ENCODE peak calls at places on chromosomes 1 and 21, in four cellular contexts. J is stomach, K is Peyer's patch, V is psoas muscle. M is an unnamed sample.

GRCh38 chr1:228749765-228750164 is 14.5 kb downstream of the RHOU start:
- DNase-seq in K (no peak), V (no peak), J (no peak), M (no peak)

GRCh38 chr1:94110946-94111740 is 9.8 kb downstream of the ABCA4 start:
- DNase-seq in V (no peak), K (no peak), J (no peak), M (no peak)

GRCh38 chr1:29136463-29136915 is 12.8 kb upstream of the TMEM200B start:
- DNase-seq in V (no peak), J (peak; percentile 42), K (no peak), M (no peak)

GRCh38 chr1:44603718-44604117 is 70.6 kb downstream of the TMEM53 start:
- DNase-seq in K (no peak), J (peak; percentile 49), V (no peak), M (no peak)

GRCh38 chr1:151756291-151756690 is 7.0 kb downstream of the MRPL9 start:
- DNase-seq in J (no peak), K (no peak), V (no peak), M (peak; percentile 65)

GRCh38 chr1:226635456-226635941 is 86.9 kb downstream of the STUM start:
- DNase-seq in V (peak; percentile 46), K (peak; percentile 63), J (peak; percentile 59), M (peak; percentile 76)

GRCh38 chr1:64137569-64137936 is 65.9 kb upstream of the UBE2U start:
- DNase-seq in K (no peak), J (no peak), V (no peak), M (no peak)

GRCh38 chr1:14969006-14969405 is 184.5 kb upstream of the TMEM51 start:
- DNase-seq in V (no peak), J (no peak), K (peak; percentile 49), M (no peak)

GRCh38 chr21:19999369-20000272 is 998.6 kb upstream of the NCAM2 start:
- DNase-seq in V (no peak), J (no peak), K (no peak), M (no peak)

GRCh38 chr1:239913141-239913585 is 178.5 kb upstream of the FMN2 start:
- DNase-seq in J (no peak), K (no peak), V (no peak), M (peak; percentile 2)

GRCh38 chr1:94463765-94464330 is 45.7 kb downstream of the ABCD3 start:
- DNase-seq in V (no peak), K (no peak), J (no peak), M (peak; percentile 56)

GRCh38 chr1:30106125-30106524 is 617.3 kb downstream of the MATN1 start:
- DNase-seq in V (no peak), J (no peak), K (no peak), M (peak; percentile 11)

GRCh38 chr1:17624540-17625256 is 85.2 kb downstream of the ARHGEF10L start:
- DNase-seq in V (peak; percentile 97), K (peak; percentile 59), J (peak; percentile 55), M (peak; percentile 83)

GRCh38 chr1:40075251-40075650 is 21.8 kb downstream of the PPT1 start:
- DNase-seq in V (no peak), K (no peak), J (no peak), M (no peak)

GRCh38 chr1:241598234-241598633 is 41.9 kb downstream of the CHML start:
- DNase-seq in K (no peak), J (no peak), V (no peak), M (no peak)

GRCh38 chr1:155648207-155649147 is 38.5 kb downstream of the MSTO1 start:
- DNase-seq in K (peak; percentile 51), V (no peak), J (peak; percentile 27), M (peak; percentile 93)
- TF ChIP-seq CTCF in K (peak; percentile 58), V (peak; percentile 15), J (peak; percentile 34), M (peak; percentile 52)

DNA sequence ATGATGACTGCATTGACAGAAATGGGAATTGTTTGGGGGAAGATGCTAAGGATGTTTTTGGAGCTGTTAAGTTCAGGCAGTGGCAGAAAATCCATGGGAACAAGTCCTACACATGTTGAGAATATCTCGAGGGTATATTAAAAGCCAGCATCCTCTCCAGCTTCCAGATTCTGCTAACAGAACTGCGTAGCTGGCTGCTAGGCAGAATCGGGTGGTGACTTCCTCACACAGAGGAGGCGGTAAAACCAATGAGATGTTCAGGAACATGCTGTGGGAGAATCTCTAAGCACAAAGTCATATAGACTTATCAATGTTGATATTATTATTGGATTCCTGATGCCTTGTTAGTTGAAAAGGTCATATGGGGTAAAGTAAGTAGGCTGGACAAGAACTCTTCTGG is 14.9 kb downstream of the FAM163A start:
- DNase-seq in K (no peak), J (no peak), V (no peak), M (no peak)
- H3K27me3 ChIP-seq in K (no peaks in the 10 kb centered on the region), J (no peaks in the 10 kb centered on the region), V (peaks cover 8% of the 10 kb centered on the region), M (no peaks in the 10 kb centered on the region)

DNA sequence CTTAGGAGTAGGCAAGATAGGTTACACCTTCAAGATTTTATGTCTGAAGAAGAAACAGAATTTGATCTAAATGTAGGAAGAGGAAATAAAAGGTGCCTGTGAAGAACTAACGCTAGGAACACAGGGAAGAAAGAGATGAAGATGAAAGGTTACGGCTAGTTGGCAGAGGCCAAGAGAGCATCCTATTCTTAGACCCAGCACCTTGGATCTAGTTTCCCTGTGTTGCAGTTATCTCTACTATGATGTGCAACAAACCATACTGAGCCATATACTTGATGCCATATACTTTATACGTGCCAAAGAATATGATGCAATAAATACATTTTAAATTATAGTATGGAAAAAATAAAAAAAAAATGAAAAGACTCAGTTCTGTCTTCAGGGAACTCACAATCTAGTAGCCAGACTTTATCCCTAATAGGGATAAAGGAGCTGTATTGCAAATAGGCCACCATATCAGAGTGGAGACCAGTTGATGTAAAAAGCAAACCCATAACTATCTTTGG is 181.1 kb downstream of the PBX1 start:
- DNase-seq in K (no peak), V (no peak), J (no peak), M (no peak)
- H3K36me3 ChIP-seq in K (no peaks in the 10 kb centered on the region), V (no peaks in the 10 kb centered on the region), J (no peaks in the 10 kb centered on the region), M (no peaks in the 10 kb centered on the region)

DNA sequence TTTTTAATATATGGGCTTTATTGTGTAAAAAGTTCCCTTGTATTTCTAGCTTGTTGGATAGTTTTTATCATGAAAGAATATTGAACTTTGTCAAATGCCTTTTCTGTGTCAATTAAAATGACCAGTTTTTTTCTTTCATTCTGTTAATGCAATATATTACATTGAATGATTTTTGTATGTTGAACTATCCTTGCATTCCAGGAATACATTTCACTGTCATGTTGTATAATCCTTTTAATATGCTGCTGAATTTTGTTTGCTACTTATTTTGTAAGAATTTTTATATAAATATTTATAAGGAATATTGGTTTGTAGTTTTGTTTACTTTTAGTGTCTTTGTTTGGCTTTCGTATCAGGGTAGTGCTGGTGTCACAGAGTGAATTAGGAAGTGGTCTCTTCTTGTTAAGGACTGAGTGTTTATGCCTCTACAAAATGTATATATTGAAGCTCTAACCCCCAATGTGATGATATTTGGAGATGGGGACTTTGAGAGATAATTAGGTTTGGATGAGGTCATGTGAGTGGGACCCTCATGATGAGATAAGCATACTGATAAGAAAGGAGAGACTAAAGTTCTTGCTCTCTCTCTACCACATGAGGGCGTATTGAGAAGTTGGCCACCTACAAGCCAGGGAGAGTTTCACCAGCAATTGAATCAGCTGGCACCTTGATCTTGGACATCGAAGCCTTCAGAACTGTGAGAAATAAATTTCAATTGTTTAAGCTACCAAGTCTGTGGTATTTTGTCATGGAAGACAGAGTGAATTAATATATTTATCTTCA is 12.0 kb upstream of the SLAMF6 start:
- DNase-seq in J (no peak), K (no peak), V (no peak), M (no peak)
- TF ChIP-seq CTCF in J (no peak), K (no peak), V (no peak), M (no peak)

DNA sequence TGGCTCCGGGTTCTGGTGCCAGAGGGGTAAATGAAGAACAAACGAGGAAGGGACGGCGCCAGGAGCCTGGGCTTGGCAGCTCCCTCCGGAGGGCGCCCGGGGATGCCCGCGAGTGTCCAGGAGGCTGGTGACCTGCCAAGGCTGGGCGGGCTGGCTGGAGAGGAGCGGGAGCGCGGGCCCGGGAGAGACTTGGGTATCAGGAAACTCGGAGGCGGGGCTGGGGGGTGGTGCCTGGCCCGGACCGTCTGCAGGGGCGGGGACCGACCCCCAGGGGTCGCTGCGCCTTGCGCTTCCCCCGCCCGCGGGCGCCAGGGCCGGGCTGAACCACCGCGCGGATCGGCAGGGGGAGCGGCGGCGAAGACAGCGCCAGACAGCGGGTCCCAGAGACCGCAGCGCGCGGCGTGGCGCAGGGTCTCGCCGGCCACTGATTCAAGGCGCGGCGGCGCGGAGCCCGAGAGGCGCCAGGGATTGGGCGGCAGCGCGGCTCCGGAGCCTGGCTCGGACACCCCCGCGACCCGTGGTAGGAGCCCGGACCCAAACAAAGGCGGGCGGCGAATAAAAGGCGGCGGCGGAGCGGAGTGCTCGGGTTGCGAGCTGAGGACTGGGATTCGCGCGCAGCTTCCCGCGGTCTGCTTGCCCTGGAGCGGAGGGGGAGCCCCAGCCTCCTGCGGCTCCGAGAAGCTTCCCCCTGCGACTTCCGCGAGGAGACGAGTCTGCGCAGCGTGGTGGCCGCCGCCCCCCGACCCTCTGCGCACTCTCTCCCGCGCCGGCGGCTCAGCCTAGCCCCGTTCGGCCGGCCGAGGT is at the start of gene DISP3:
- DNase-seq in V (peak; percentile 67), K (peak; percentile 67), J (peak; percentile 50), M (peak; percentile 28)
- H3K27me3 ChIP-seq in V (peaks cover 88% of the 10 kb centered on the region), K (no peaks in the 10 kb centered on the region), J (peaks cover 11% of the 10 kb centered on the region), M (peaks cover 4% of the 10 kb centered on the region)

GRCh38 chr21:46431448-46431847 is 27.2 kb upstream of the DIP2A start:
- DNase-seq in J (no peak), K (no peak), V (peak; percentile 48), M (no peak)
- H3K36me3 ChIP-seq in J (peaks cover 59% of the 10 kb centered on the region), K (no peaks in the 10 kb centered on the region), V (peaks cover 100% of the 10 kb centered on the region), M (peaks cover 24% of the 10 kb centered on the region)

GRCh38 chr1:115183711-115184259 is 94.5 kb upstream of the TSPAN2 start:
- DNase-seq in V (no peak), J (no peak), K (no peak), M (no peak)

GRCh38 chr1:115183158-115183557 is 93.9 kb upstream of the TSPAN2 start:
- DNase-seq in V (no peak), J (no peak), K (no peak), M (no peak)

GRCh38 chr1:115184951-115185331 is 95.6 kb upstream of the TSPAN2 start:
- DNase-seq in J (no peak), V (peak; percentile 78), K (no peak), M (peak; percentile 79)

GRCh38 chr1:115185351-115185750 is 96.0 kb upstream of the TSPAN2 start:
- DNase-seq in K (no peak), V (no peak), J (no peak), M (no peak)

DNA sequence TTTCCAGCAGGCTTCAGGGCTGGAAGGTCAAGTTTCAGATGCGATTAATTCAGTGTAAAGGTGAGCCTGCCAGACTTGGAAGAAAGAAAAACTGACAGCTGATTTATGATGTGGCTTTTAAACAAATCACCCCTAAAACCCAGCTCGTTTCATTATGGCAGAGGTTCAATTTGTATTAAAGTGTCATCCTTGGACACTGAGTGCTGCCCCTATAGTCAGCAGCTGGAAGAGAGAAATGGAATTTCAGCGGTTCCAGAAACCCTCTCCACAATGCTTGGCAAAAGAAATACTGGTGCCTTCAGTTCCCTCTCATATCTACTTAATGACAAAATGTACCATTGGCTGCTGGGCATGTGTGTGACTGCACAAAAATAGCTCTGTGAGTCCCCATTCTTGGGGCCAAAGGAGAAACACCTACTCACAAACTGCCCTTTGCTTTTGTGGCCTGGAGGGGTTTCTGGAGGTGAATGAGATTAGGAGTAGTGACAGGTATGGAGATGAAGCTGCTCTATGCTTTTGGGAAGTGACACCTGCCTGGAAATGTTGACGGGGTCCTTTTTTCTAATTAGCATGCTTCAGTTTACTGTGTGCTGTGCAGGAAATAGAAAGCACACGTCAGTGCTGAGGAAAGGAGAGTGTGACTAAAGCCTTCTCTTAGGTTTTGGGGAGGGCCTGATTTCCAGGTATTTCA is 95.1 kb upstream of the TSPAN2 start:
- DNase-seq in V (no peak), J (no peak), K (no peak), M (no peak)
- TF ChIP-seq CTCF in V (peak; percentile 7), J (no peak), K (no peak), M (no peak)

M was measured in bronchial epithelial cell.